ENCODE peak calls at places on chromosomes 13 and 19, in eight cellular contexts. S, U, L, F, Q, C, J and V are unnamed samples. For H3K27me3, the result is how much of the 10 kb centered on the place peaks cover.

GRCh38 chr19:29375429-29376093 is 150.2 kb upstream of the VSTM2B start:
- DNase-seq in S (no peak), U (no peak), L (no peak), F (no peak), Q (peak), C (no peak), J (no peak), V (no peak)

GRCh38 chr19:30693179-30693578 is 321.0 kb downstream of the ZNF536 start:
- DNase-seq in S (no peak), U (no peak), L (no peak), F (no peak), Q (no peak), C (no peak), J (no peak), V (no peak)

GRCh38 chr19:34145741-34146202 is 26.5 kb upstream of the LSM14A start:
- DNase-seq in S (no peak), U (peak), L (peak), F (peak), Q (peak), C (no peak), J (no peak), V (peak)

GRCh38 chr13:51935326-51936171 is 73.8 kb downstream of the CCDC70 start:
- DNase-seq in S (no peak), U (no peak), L (no peak), F (peak), Q (no peak), C (no peak), J (no peak), V (no peak)

GRCh38 chr13:25906211-25906661 is 145.6 kb downstream of the SHISA2 start:
- DNase-seq in S (no peak), U (no peak), L (no peak), F (no peak), Q (no peak), C (no peak), J (no peak), V (no peak)

GRCh38 chr13:75465236-75465635 is 16.7 kb downstream of the TBC1D4 start:
- DNase-seq in S (no peak), U (no peak), L (no peak), F (no peak), Q (no peak), C (no peak), J (no peak), V (no peak)

GRCh38 chr13:42708391-42708790 is 73.0 kb upstream of the FAM216B start:
- DNase-seq in S (no peak), U (no peak), L (no peak), F (no peak), Q (no peak), C (no peak), J (no peak), V (no peak)

GRCh38 chr13:51848674-51849073 is 3.7 kb upstream of the TMEM272 start:
- DNase-seq in S (no peak), U (no peak), L (peak), F (peak), Q (no peak), C (no peak), J (no peak), V (no peak)

GRCh38 chr19:54299515-54299914 is 13.5 kb downstream of the LILRA5 start:
- DNase-seq in S (no peak), U (no peak), L (no peak), F (no peak), Q (no peak), C (no peak), J (no peak), V (no peak)

GRCh38 chr19:16446108-16447014 is 25.4 kb downstream of the EPS15L1 start:
- DNase-seq in S (no peak), U (no peak), L (no peak), F (no peak), Q (peak), C (no peak), J (no peak), V (no peak)

GRCh38 chr19:31214086-31214485 is 135.2 kb downstream of the TSHZ3 start:
- DNase-seq in S (peak), U (peak), L (no peak), F (peak), Q (peak), C (no peak), J (peak), V (no peak)

GRCh38 chr19:1451916-1452801 is 2.2 kb downstream of the APC2 start:
- DNase-seq in S (no peak), U (no peak), L (no peak), F (no peak), Q (no peak), C (no peak), J (no peak), V (no peak)

GRCh38 chr13:112545866-112546265 is 42.1 kb downstream of the TUBGCP3 start:
- DNase-seq in S (no peak), U (no peak), L (no peak), F (peak), Q (no peak), C (no peak), J (no peak), V (no peak)

GRCh38 chr13:38135590-38135989 is 214.1 kb upstream of the UFM1 start:
- DNase-seq in S (no peak), U (no peak), L (no peak), F (no peak), Q (no peak), C (no peak), J (no peak), V (no peak)

GRCh38 chr13:113252516-113252915 is 43.1 kb downstream of the CUL4A start:
- DNase-seq in S (no peak), U (no peak), L (no peak), F (no peak), Q (no peak), C (no peak), J (no peak), V (no peak)

GRCh38 chr19:37095859-37096258 is 17.6 kb downstream of the ZNF420 start:
- DNase-seq in S (no peak), U (no peak), L (no peak), F (peak), Q (no peak), C (no peak), J (no peak), V (no peak)

GRCh38 chr13:47555235-47555634 is 445.8 kb downstream of the SUCLA2 start:
- DNase-seq in S (no peak), U (no peak), L (no peak), F (no peak), Q (no peak), C (no peak), J (no peak), V (no peak)

GRCh38 chr19:3413796-3414327 is 47.5 kb downstream of the NFIC start:
- DNase-seq in S (no peak), U (no peak), L (peak), F (peak), Q (no peak), C (no peak), J (no peak), V (no peak)

GRCh38 chr13:42497798-42498197 is 76.2 kb upstream of the TNFSF11 start:
- DNase-seq in S (no peak), U (no peak), L (no peak), F (peak), Q (no peak), C (no peak), J (no peak), V (no peak)

GRCh38 chr13:94479559-94480095 is at the start of gene DCT:
- DNase-seq in S (no peak), U (no peak), L (no peak), F (no peak), Q (no peak), C (no peak), J (no peak), V (no peak)

GRCh38 chr13:78012046-78012445 is 93.4 kb upstream of the EDNRB start:
- DNase-seq in S (no peak), U (no peak), L (no peak), F (no peak), Q (no peak), C (no peak), J (no peak), V (no peak)

GRCh38 chr19:29672933-29673336 is 7.7 kb downstream of the PLEKHF1 start:
- DNase-seq in S (no peak), U (peak), L (no peak), F (no peak), Q (peak), C (no peak), J (no peak), V (no peak)

GRCh38 chr13:104321756-104322155 is 1255.5 kb upstream of the SLC10A2 start:
- DNase-seq in S (no peak), U (no peak), L (no peak), F (no peak), Q (no peak), C (no peak), J (no peak), V (no peak)

GRCh38 chr13:27975579-27976361 is 6.7 kb upstream of the CDX2 start:
- DNase-seq in S (no peak), U (no peak), L (no peak), F (no peak), Q (peak), C (no peak), J (no peak), V (no peak)

GRCh38 chr19:58053480-58054156 is 5.5 kb upstream of the ZNF135 start:
- DNase-seq in S (no peak), U (no peak), L (no peak), F (no peak), Q (no peak), C (no peak), J (no peak), V (no peak)

GRCh38 chr19:4633140-4633967 is 6.0 kb upstream of the TNFAIP8L1 start:
- DNase-seq in S (peak), U (no peak), L (peak), F (peak), Q (peak), C (no peak), J (peak), V (peak)

GRCh38 chr13:61146158-61146557 is 269.5 kb downstream of the PCDH20 start:
- DNase-seq in S (no peak), U (no peak), L (no peak), F (no peak), Q (no peak), C (no peak), J (no peak), V (no peak)

GRCh38 chr19:19606021-19606420 is 12.5 kb downstream of the PBX4 start:
- DNase-seq in S (no peak), U (peak), L (no peak), F (no peak), Q (peak), C (no peak), J (no peak), V (no peak)

GRCh38 chr19:17092696-17093095 is 17.1 kb downstream of the MYO9B start:
- DNase-seq in S (no peak), U (no peak), L (no peak), F (no peak), Q (no peak), C (no peak), J (no peak), V (no peak)

GRCh38 chr19:13226983-13227382 is 76.8 kb downstream of the IER2 start:
- DNase-seq in S (no peak), U (no peak), L (no peak), F (no peak), Q (no peak), C (no peak), J (no peak), V (no peak)
- H3K27me3 ChIP-seq in S (under half), U (under half), L (half or more), F (under half), Q (under half), C (under half), J (under half), V (under half)

GRCh38 chr13:90746230-90746629 is 601.3 kb upstream of the MIR17HG start:
- DNase-seq in S (no peak), U (no peak), L (no peak), F (no peak), Q (no peak), C (no peak), J (no peak), V (no peak)
- H3K27me3 ChIP-seq in S (under half), U (under half), L (under half), F (under half), Q (under half), C (under half), J (under half), V (under half)

GRCh38 chr19:45158503-45159026 is 2.2 kb downstream of the NKPD1 start:
- DNase-seq in S (no peak), U (no peak), L (no peak), F (no peak), Q (no peak), C (no peak), J (no peak), V (no peak)
- H3K27me3 ChIP-seq in S (under half), U (under half), L (half or more), F (under half), Q (under half), C (half or more), J (under half), V (under half)

DNA sequence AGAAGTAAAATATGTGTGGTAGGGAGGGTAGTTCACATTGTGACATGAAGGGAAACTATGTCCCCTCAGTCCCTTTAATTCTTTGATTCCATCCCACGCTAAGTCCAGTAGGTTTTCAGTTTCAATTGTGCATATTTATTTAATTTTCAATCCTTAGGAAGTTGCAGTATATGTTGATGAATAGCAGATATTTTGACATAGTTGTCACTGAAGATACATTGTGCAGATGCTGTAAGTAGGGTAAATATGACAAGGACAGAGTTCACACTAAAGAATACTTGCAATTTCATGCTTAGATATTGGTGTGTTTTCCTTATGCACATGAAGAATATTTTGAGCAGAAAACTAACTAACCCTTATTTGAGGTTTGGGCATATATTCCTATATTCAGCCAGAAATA is 595.4 kb upstream of the MIR17HG start:
- DNase-seq in S (no peak), U (no peak), L (no peak), F (no peak), Q (no peak), C (no peak), J (no peak), V (no peak)
- H3K27me3 ChIP-seq in S (under half), U (under half), L (under half), F (under half), Q (under half), C (under half), J (under half), V (under half)

DNA sequence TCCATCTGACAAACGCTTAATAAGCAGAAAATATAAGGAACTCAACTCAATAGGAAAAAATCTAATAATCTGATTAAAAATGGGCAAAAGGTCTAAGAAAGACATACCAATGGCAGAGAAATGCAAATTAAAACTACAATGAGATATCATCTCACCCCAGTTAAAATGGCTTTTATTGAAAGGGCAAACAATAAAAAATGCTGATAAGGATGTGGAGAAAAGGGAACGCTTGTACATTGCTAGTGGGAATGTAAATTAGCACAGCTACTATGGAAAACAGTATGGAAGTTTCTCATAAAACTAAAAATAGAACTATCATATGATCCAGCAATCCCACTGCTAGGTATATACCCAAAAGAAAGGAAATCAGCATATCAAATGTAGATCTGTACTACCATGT is 508.8 kb upstream of the GPC6 start:
- DNase-seq in S (no peak), U (no peak), L (no peak), F (no peak), Q (no peak), C (no peak), J (no peak), V (no peak)
- H3K27me3 ChIP-seq in S (under half), U (under half), L (under half), F (under half), Q (under half), C (under half), J (under half), V (under half)

DNA sequence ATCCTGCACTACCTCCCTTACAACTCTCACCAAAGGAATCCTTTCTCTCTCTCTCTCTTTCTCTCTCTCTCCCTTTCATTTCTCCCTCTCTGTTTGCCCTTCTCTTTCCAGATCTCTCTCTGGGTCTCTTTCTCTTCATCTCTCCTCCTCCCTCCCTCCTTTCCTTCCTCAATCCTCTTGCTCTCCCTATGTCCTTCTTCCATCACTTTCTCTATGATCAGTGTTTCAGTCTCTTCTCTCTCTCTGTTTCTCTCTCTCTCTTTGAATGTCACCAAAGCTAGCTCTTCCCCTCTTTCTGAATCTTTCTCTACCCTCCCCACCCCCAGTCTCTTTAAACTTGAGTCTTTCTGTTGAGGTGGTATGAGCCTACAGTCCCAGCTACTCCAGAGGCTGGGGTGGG is 19.8 kb upstream of the KLK4 start:
- DNase-seq in S (no peak), U (no peak), L (no peak), F (no peak), Q (no peak), C (no peak), J (no peak), V (no peak)
- H3K27me3 ChIP-seq in S (under half), U (under half), L (under half), F (under half), Q (under half), C (under half), J (under half), V (under half)

DNA sequence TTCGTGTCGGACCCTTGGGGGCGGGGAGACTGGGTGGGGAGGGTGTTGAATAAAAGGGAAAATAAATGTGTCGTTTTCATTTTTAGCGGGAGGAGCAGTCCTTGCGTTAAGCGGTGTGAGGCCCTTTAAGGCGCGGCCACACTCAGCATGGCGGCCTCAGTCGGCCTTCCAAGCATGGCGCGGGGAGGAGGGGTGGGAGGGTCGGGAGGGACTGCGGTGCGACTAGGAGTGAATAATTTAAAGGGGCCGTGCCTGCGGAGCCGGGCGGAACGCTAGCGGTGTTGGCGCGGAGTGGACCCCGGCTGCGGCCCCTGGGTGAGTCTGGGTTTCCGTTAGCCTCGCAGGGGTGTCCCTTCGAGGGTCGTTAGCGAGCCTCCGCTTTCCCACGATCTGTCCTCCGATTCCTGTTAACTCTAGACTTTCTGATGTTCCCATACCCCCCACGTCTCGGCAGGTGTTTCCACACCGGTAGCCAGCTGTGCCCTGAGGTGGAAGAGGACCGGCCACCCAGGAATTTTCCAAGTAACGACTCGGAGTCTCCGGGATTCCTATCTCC is 1.5 kb upstream of the PNPLA6 start:
- DNase-seq in S (peak), U (peak), L (peak), F (peak), Q (peak), C (peak), J (peak), V (no peak)
- H3K27me3 ChIP-seq in S (under half), U (under half), L (under half), F (under half), Q (under half), C (under half), J (under half), V (under half)